ENCODE peak calls at places on chromosomes 2 and 18, in eight cellular contexts. One of them, this sample, is unnamed.

GRCh38 chr2:126635281-126635680 is 20.7 kb upstream of the GYPC start:
- DNase-seq in HFF-Myc: no peak
- DNase-seq in AG04449: no peak
- DNase-seq in right lobe of liver: no peak
- DNase-seq in IMR-90: no peak
- DNase-seq in HL-60: no peak
- DNase-seq in heart left ventricle: peak
- DNase-seq in choroid plexus epithelial cell: peak
- DNase-seq in this sample: no peak

GRCh38 chr2:119136093-119136492 is 22.5 kb downstream of the C1QL2 start:
- DNase-seq in HFF-Myc: no peak
- DNase-seq in AG04449: no peak
- DNase-seq in right lobe of liver: no peak
- DNase-seq in IMR-90: no peak
- DNase-seq in HL-60: no peak
- DNase-seq in heart left ventricle: no peak
- DNase-seq in choroid plexus epithelial cell: no peak
- DNase-seq in this sample: no peak

GRCh38 chr18:36808681-36809080 is 20.1 kb downstream of the TPGS2 start:
- DNase-seq in HFF-Myc: no peak
- DNase-seq in AG04449: peak
- DNase-seq in right lobe of liver: no peak
- DNase-seq in IMR-90: peak
- DNase-seq in HL-60: no peak
- DNase-seq in heart left ventricle: no peak
- DNase-seq in choroid plexus epithelial cell: peak
- DNase-seq in this sample: no peak

GRCh38 chr2:100126897-100127401 is 15.4 kb downstream of the AFF3 start:
- DNase-seq in HFF-Myc: no peak
- DNase-seq in AG04449: no peak
- DNase-seq in right lobe of liver: no peak
- DNase-seq in IMR-90: no peak
- DNase-seq in HL-60: no peak
- DNase-seq in heart left ventricle: no peak
- DNase-seq in choroid plexus epithelial cell: no peak
- DNase-seq in this sample: no peak

GRCh38 chr2:181461056-181461630 is 4.0 kb downstream of the ITGA4 start:
- DNase-seq in HFF-Myc: no peak
- DNase-seq in AG04449: no peak
- DNase-seq in right lobe of liver: no peak
- DNase-seq in IMR-90: no peak
- DNase-seq in HL-60: no peak
- DNase-seq in heart left ventricle: no peak
- DNase-seq in choroid plexus epithelial cell: no peak
- DNase-seq in this sample: no peak

GRCh38 chr18:49251451-49251850 is 209.0 kb downstream of the DYM start:
- DNase-seq in HFF-Myc: no peak
- DNase-seq in AG04449: no peak
- DNase-seq in right lobe of liver: no peak
- DNase-seq in IMR-90: no peak
- DNase-seq in HL-60: no peak
- DNase-seq in heart left ventricle: no peak
- DNase-seq in choroid plexus epithelial cell: no peak
- DNase-seq in this sample: no peak

GRCh38 chr18:23512641-23513040 is 9.3 kb downstream of the RMC1 start:
- DNase-seq in HFF-Myc: no peak
- DNase-seq in AG04449: no peak
- DNase-seq in right lobe of liver: no peak
- DNase-seq in IMR-90: no peak
- DNase-seq in HL-60: no peak
- DNase-seq in heart left ventricle: no peak
- DNase-seq in choroid plexus epithelial cell: peak
- DNase-seq in this sample: no peak

GRCh38 chr2:14587119-14587518 is 45.4 kb upstream of the LRATD1 start:
- DNase-seq in HFF-Myc: no peak
- DNase-seq in AG04449: no peak
- DNase-seq in right lobe of liver: no peak
- DNase-seq in IMR-90: peak
- DNase-seq in HL-60: no peak
- DNase-seq in heart left ventricle: no peak
- DNase-seq in choroid plexus epithelial cell: no peak
- DNase-seq in this sample: no peak

GRCh38 chr2:223537669-223538601 is 64.2 kb downstream of the SCG2 start:
- DNase-seq in HFF-Myc: no peak
- DNase-seq in AG04449: no peak
- DNase-seq in right lobe of liver: no peak
- DNase-seq in IMR-90: peak
- DNase-seq in HL-60: no peak
- DNase-seq in heart left ventricle: no peak
- DNase-seq in choroid plexus epithelial cell: peak
- DNase-seq in this sample: peak

GRCh38 chr2:70472256-70472905 is 81.2 kb downstream of the TGFA start:
- DNase-seq in HFF-Myc: no peak
- DNase-seq in AG04449: no peak
- DNase-seq in right lobe of liver: no peak
- DNase-seq in IMR-90: no peak
- DNase-seq in HL-60: peak
- DNase-seq in heart left ventricle: no peak
- DNase-seq in choroid plexus epithelial cell: no peak
- DNase-seq in this sample: no peak

GRCh38 chr18:57715671-57716070 is 87.4 kb downstream of the ATP8B1 start:
- DNase-seq in HFF-Myc: no peak
- DNase-seq in AG04449: no peak
- DNase-seq in right lobe of liver: no peak
- DNase-seq in IMR-90: no peak
- DNase-seq in HL-60: no peak
- DNase-seq in heart left ventricle: no peak
- DNase-seq in choroid plexus epithelial cell: no peak
- DNase-seq in this sample: no peak

GRCh38 chr2:128710770-128711169 is 392.1 kb upstream of the HS6ST1 start:
- DNase-seq in HFF-Myc: no peak
- DNase-seq in AG04449: no peak
- DNase-seq in right lobe of liver: no peak
- DNase-seq in IMR-90: no peak
- DNase-seq in HL-60: peak
- DNase-seq in heart left ventricle: no peak
- DNase-seq in choroid plexus epithelial cell: no peak
- DNase-seq in this sample: no peak
- TF ChIP-seq CTCF in HFF-Myc: no peak
- TF ChIP-seq CTCF in AG04449: no peak
- TF ChIP-seq CTCF in right lobe of liver: no peak
- TF ChIP-seq CTCF in IMR-90: no peak
- TF ChIP-seq CTCF in HL-60: no peak
- TF ChIP-seq CTCF in heart left ventricle: no peak
- TF ChIP-seq CTCF in choroid plexus epithelial cell: no peak
- TF ChIP-seq CTCF in this sample: no peak

DNA sequence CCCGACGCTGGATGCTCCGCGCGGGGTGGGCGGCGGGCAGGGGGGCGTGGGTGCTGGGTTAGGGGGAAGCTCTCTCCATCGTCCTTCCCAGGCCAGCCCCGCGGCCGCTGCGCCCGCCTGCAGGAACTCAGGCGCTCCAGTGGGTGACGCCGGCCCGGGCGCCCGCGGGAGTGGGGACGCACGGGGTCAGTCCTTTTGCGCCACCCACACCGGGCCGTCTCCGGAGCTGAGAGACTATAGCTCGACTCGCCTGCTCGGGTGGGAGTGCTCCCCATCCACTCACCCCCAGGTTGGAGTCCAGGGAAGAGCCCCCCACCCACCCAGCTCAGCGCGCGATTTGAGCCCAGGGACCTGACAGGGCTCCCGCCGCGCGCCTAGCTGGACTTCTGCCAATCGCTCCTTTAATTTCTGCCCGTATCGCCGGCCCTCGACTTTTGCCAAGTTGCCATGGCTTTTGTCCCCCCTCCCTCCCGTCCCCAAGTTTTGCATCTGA is 205.6 kb upstream of the SMAD2 start:
- DNase-seq in HFF-Myc: no peak
- DNase-seq in AG04449: no peak
- DNase-seq in right lobe of liver: peak
- DNase-seq in IMR-90: no peak
- DNase-seq in HL-60: no peak
- DNase-seq in heart left ventricle: peak
- DNase-seq in choroid plexus epithelial cell: no peak
- DNase-seq in this sample: no peak
- H3K4me3 ChIP-seq in HFF-Myc: no peak
- H3K4me3 ChIP-seq in AG04449: no peak
- H3K4me3 ChIP-seq in right lobe of liver: peak
- H3K4me3 ChIP-seq in IMR-90: no peak
- H3K4me3 ChIP-seq in HL-60: no peak
- H3K4me3 ChIP-seq in heart left ventricle: peak
- H3K4me3 ChIP-seq in choroid plexus epithelial cell: peak
- H3K4me3 ChIP-seq in this sample: peak

DNA sequence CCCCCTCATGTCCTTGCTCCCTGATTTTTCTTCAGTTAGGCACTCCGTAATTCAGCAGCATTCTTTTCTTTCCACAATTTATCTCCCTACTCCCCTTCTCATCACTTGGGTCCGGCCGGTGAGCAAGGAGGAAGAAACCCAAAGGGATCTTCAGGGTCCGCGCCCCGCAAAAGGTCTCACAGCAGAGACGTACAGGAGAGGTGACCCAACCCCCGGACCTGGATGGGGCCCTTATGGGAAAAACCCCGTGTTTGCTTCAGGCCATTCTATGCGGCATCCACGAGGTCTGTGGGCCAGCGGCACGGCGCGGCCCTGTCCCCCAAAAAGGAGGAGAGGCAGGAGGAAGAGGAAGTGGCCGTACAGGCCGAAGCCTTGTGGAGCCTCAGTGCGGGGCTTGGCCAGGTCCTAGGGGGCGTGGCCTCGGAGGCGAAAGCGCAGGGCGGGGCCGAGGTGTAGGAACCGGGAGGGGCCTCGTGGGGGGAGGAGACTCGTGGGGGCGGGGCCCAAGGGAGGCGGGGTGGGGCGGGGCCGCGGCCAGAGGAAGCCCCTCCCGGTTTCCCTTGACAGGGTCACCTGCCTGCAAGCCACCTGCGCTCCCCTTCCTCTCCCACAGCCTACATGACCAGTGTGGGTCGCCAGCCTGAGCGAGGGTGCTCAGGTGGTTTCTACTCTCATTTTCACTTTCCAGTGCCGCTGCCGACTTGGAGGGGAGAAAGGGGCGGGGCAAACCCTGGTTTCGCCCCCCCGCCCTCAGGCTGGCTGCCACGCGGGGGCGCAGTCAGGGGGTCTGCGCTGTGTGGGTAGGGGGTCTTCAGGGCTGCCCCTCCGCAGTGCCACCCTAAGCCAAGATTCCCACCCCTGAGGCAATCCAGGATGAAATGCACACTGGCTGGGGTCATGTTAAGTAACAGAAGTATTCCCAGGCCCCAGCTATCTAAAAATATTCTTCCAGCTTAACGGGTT is 156.4 kb upstream of the XPO1 start:
- DNase-seq in HFF-Myc: peak
- DNase-seq in AG04449: no peak
- DNase-seq in right lobe of liver: peak
- DNase-seq in IMR-90: peak
- DNase-seq in HL-60: peak
- DNase-seq in heart left ventricle: peak
- DNase-seq in choroid plexus epithelial cell: peak
- DNase-seq in this sample: peak
- TF ChIP-seq CTCF in HFF-Myc: peak
- TF ChIP-seq CTCF in AG04449: peak
- TF ChIP-seq CTCF in right lobe of liver: peak
- TF ChIP-seq CTCF in IMR-90: peak
- TF ChIP-seq CTCF in HL-60: no peak
- TF ChIP-seq CTCF in heart left ventricle: peak
- TF ChIP-seq CTCF in choroid plexus epithelial cell: peak
- TF ChIP-seq CTCF in this sample: peak

GRCh38 chr2:12819721-12820120 is 103.0 kb downstream of the TRIB2 start:
- DNase-seq in HFF-Myc: no peak
- DNase-seq in AG04449: peak
- DNase-seq in right lobe of liver: no peak
- DNase-seq in IMR-90: peak
- DNase-seq in HL-60: peak
- DNase-seq in heart left ventricle: no peak
- DNase-seq in choroid plexus epithelial cell: peak
- DNase-seq in this sample: peak
- H3K4me3 ChIP-seq in HFF-Myc: no peak
- H3K4me3 ChIP-seq in AG04449: no peak
- H3K4me3 ChIP-seq in right lobe of liver: no peak
- H3K4me3 ChIP-seq in IMR-90: no peak
- H3K4me3 ChIP-seq in HL-60: no peak
- H3K4me3 ChIP-seq in heart left ventricle: no peak
- H3K4me3 ChIP-seq in choroid plexus epithelial cell: no peak
- H3K4me3 ChIP-seq in this sample: no peak

DNA sequence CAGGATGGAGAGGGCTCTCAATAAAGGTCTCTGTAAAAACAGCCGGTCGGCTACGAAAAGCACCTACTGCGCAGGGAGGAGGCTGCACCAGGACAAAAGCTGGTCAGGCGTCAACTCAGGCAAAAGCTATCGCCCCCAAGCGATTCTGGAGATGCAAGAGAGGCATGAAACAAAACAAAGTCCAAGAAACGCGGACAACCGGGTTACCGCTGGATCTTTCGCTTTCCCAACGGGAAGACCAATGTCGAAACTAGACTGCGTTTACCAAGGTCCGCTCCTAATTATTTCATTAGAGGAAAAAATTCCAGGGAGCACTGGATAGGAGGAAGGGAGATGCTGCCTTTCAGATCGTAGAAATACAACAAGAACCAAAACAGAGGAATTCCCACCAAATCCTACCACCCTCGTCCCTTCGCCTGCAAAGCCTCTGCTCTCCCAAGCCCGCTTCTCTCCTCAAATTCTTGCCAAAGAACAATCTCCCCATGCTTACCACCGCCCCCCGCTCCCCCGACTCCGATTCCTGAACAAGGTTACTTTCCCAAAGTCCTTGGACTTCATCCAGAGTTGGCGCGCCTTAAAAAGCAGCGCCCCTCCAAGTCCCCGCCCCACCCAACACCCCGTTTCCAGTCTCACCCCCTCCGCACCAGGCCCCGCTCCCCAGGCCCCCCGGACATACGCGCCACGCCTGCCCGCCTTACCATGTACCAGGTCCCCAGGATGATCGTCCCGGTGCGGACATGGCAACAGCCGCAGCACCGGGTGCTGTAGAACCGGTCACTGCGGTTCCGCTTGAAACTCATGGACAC is 513 bp downstream of the LAPTM4A start:
- DNase-seq in HFF-Myc: peak
- DNase-seq in AG04449: no peak
- DNase-seq in right lobe of liver: peak
- DNase-seq in IMR-90: peak
- DNase-seq in HL-60: no peak
- DNase-seq in heart left ventricle: peak
- DNase-seq in choroid plexus epithelial cell: peak
- DNase-seq in this sample: peak
- TF ChIP-seq CTCF in HFF-Myc: no peak
- TF ChIP-seq CTCF in AG04449: peak
- TF ChIP-seq CTCF in right lobe of liver: peak
- TF ChIP-seq CTCF in IMR-90: peak
- TF ChIP-seq CTCF in HL-60: no peak
- TF ChIP-seq CTCF in heart left ventricle: no peak
- TF ChIP-seq CTCF in choroid plexus epithelial cell: peak
- TF ChIP-seq CTCF in this sample: peak

GRCh38 chr2:54471221-54471711 is 15.1 kb downstream of the SPTBN1 start:
- DNase-seq in HFF-Myc: peak
- DNase-seq in AG04449: peak
- DNase-seq in right lobe of liver: no peak
- DNase-seq in IMR-90: peak
- DNase-seq in HL-60: no peak
- DNase-seq in heart left ventricle: peak
- DNase-seq in choroid plexus epithelial cell: peak
- DNase-seq in this sample: peak
- H3K4me3 ChIP-seq in HFF-Myc: no peak
- H3K4me3 ChIP-seq in AG04449: no peak
- H3K4me3 ChIP-seq in right lobe of liver: no peak
- H3K4me3 ChIP-seq in IMR-90: no peak
- H3K4me3 ChIP-seq in HL-60: no peak
- H3K4me3 ChIP-seq in heart left ventricle: peak
- H3K4me3 ChIP-seq in choroid plexus epithelial cell: no peak
- H3K4me3 ChIP-seq in this sample: no peak

This sample was measured in astrocyte of the cerebellum.